ENCODE peak calls at places on chromosomes 4 and X, in seven cellular contexts. U is left lung; Y is lower leg skin; Z is HT1080; K is fibroblast of mammary gland; T is stimulated activated naive B cell treated with anti-CD40 and anti-IgM and Interleukin-4, amounts not matched to agents 10 μg/mL and 1 μg/mL and 100 μg/mL, for 72 hours; X is RPMI8226. F is an unnamed sample.

GRCh38 chrX:122113376-122113775 is 1066.0 kb downstream of the GLUD2 start:
- DNase-seq in U (no peak), Y (no peak), Z (no peak), K (no peak), T (no peak), X (peak; percentile 3), F (peak; percentile 47)

GRCh38 chr4:87745058-87745842 is 54.1 kb upstream of the IBSP start:
- DNase-seq in U (no peak), Y (no peak), Z (no peak), K (no peak), T (no peak), X (no peak), F (peak; percentile 2)

GRCh38 chr4:98470831-98471230 is 187.6 kb downstream of the TSPAN5 start:
- DNase-seq in U (no peak), Y (no peak), Z (peak; percentile 90), K (no peak), T (no peak), X (no peak), F (no peak)

GRCh38 chr4:115113382-115114106 is at the start of gene NDST4:
- DNase-seq in U (no peak), Y (no peak), Z (peak; percentile 65), K (peak; percentile 43), T (no peak), X (no peak), F (peak; percentile 15)

GRCh38 chr4:76790377-76790776 is 107.6 kb downstream of the SOWAHB start:
- DNase-seq in U (no peak), Y (no peak), Z (no peak), K (no peak), T (no peak), X (no peak), F (no peak)

GRCh38 chrX:25130619-25131018 is 114.9 kb upstream of the ARX start:
- DNase-seq in U (no peak), Y (no peak), Z (no peak), K (no peak), T (no peak), X (no peak), F (no peak)

GRCh38 chrX:44785652-44786051 is 58.2 kb upstream of the DUSP21 start:
- DNase-seq in U (no peak), Y (no peak), Z (peak; percentile 80), K (peak; percentile 97), T (no peak), X (no peak), F (no peak)

GRCh38 chrX:100407784-100408642 is 2.1 kb downstream of the PCDH19 start:
- DNase-seq in U (no peak), Y (no peak), Z (no peak), K (no peak), T (no peak), X (no peak), F (peak; percentile 78)

GRCh38 chrX:52425710-52426245 is 57.0 kb downstream of the XAGE2 start:
- DNase-seq in U (no peak), Y (no peak), Z (no peak), K (peak; percentile 40), T (no peak), X (no peak), F (peak; percentile 6)

GRCh38 chrX:34401411-34401810 is 255.7 kb downstream of the TMEM47 start:
- DNase-seq in U (no peak), Y (no peak), Z (peak; percentile 66), K (peak; percentile 29), T (no peak), X (no peak), F (no peak)